ENCODE peak calls at places on chromosomes 6 and 20, in five cellular contexts. V, K, X, E and J are unnamed samples.

GRCh38 chr20:64021124-64021975 is 14.6 kb upstream of the C20orf204 start:
- DNase-seq in X (no peak), K (no peak), V (no peak), E (no peak), J (no peak)

GRCh38 chr20:1949306-1949705 is 44.6 kb downstream of the PDYN start:
- DNase-seq in K (no peak), X (no peak), E (no peak), V (no peak), J (peak; percentile 20)

GRCh38 chr6:127818149-127818548 is 82.7 kb downstream of the THEMIS start:
- DNase-seq in K (no peak), X (no peak), V (no peak), E (no peak), J (no peak)

GRCh38 chr6:65231616-65232015 is 475.4 kb downstream of the EYS start:
- DNase-seq in K (no peak), V (no peak), X (no peak), E (no peak), J (no peak)

GRCh38 chr6:23040899-23041298 is 471.5 kb downstream of the HDGFL1 start:
- DNase-seq in V (no peak), E (no peak), X (no peak), K (no peak), J (no peak)

GRCh38 chr6:107793193-107793592 is 30.9 kb downstream of the SCML4 start:
- DNase-seq in K (no peak), V (no peak), X (no peak), E (no peak), J (no peak)

GRCh38 chr20:9200620-9201019 is 131.7 kb downstream of the PLCB4 start:
- DNase-seq in V (no peak), E (no peak), K (no peak), X (no peak), J (peak; percentile 66)

GRCh38 chr20:19071442-19071717 is 141.1 kb upstream of the SLC24A3 start:
- DNase-seq in E (no peak), V (no peak), K (no peak), X (no peak), J (no peak)

GRCh38 chr20:37437676-37438075 is 83.4 kb upstream of the NNAT start:
- DNase-seq in X (no peak), V (no peak), E (no peak), K (no peak), J (no peak)

GRCh38 chr6:6690144-6690483 is 101.6 kb downstream of the LY86 start:
- DNase-seq in E (no peak), V (no peak), K (no peak), X (no peak), J (no peak)

GRCh38 chr20:33445881-33446615 is 2.5 kb upstream of the SNTA1 start:
- DNase-seq in E (no peak), V (no peak), K (no peak), X (no peak), J (no peak)

GRCh38 chr6:38151580-38152500 is 332.3 kb downstream of the ZFAND3 start:
- DNase-seq in K (no peak), V (no peak), X (no peak), E (no peak), J (no peak)

GRCh38 chr6:104814743-104815142 is 45.0 kb downstream of the HACE1 start:
- DNase-seq in V (no peak), K (no peak), E (no peak), X (no peak), J (no peak)

GRCh38 chr20:33915726-33916331 is 77.9 kb upstream of the RALY start:
- DNase-seq in V (no peak), X (no peak), K (peak; percentile 42), E (peak; percentile 77), J (no peak)

GRCh38 chr6:93417421-93417996 is 1.9 kb downstream of the EPHA7 start:
- DNase-seq in E (no peak), K (peak; percentile 11), X (no peak), V (peak; percentile 42), J (no peak)

GRCh38 chr20:41119593-41120561 is 17.5 kb upstream of the PLCG1 start:
- DNase-seq in V (no peak), X (no peak), E (no peak), K (no peak), J (no peak)

GRCh38 chr6:170301184-170301583 is 5.4 kb upstream of the FAM120B start:
- DNase-seq in V (no peak), E (no peak), X (no peak), K (no peak), J (no peak)

GRCh38 chr20:9646375-9646774 is 132.0 kb downstream of the LAMP5 start:
- DNase-seq in X (no peak), V (no peak), K (no peak), E (no peak), J (no peak)

GRCh38 chr6:17877196-17877889 is 110.1 kb downstream of the KIF13A start:
- DNase-seq in V (no peak), X (no peak), E (no peak), K (no peak), J (peak; percentile 89)

GRCh38 chr6:30810813-30811329 is 66.5 kb upstream of the IER3 start:
- DNase-seq in X (no peak), V (no peak), K (no peak), E (no peak), J (no peak)

GRCh38 chr6:127192911-127193503 is 73.7 kb upstream of the RNF146 start:
- DNase-seq in V (no peak), K (no peak), E (no peak), X (no peak), J (peak; percentile 82)

GRCh38 chr6:131134220-131134831 is 941 bp upstream of the AKAP7 start:
- DNase-seq in E (no peak), V (no peak), X (no peak), K (no peak), J (no peak)

GRCh38 chr6:20400476-20401402 is 940 bp upstream of the E2F3 start:
- DNase-seq in K (peak; percentile 75), V (no peak), E (peak; percentile 81), X (peak; percentile 44), J (peak; percentile 24)

GRCh38 chr6:14463110-14463509 is 345.5 kb downstream of the CD83 start:
- DNase-seq in X (no peak), E (no peak), K (no peak), V (no peak), J (no peak)

GRCh38 chr6:14466278-14466677 is 348.7 kb downstream of the CD83 start:
- DNase-seq in V (no peak), E (no peak), K (no peak), X (no peak), J (peak; percentile 15)

GRCh38 chr6:14462135-14462905 is 344.7 kb downstream of the CD83 start:
- DNase-seq in E (no peak), V (no peak), K (no peak), X (no peak), J (no peak)

GRCh38 chr6:14464716-14465115 is 347.1 kb downstream of the CD83 start:
- DNase-seq in V (no peak), X (no peak), K (no peak), E (no peak), J (no peak)

GRCh38 chr6:14464049-14464448 is 346.5 kb downstream of the CD83 start:
- DNase-seq in X (no peak), K (no peak), V (no peak), E (no peak), J (peak; percentile 54)
- TF ChIP-seq CTCF in X (no peak), K (peak; percentile 7), V (no peak), E (no peak), J (peak; percentile 22)

DNA sequence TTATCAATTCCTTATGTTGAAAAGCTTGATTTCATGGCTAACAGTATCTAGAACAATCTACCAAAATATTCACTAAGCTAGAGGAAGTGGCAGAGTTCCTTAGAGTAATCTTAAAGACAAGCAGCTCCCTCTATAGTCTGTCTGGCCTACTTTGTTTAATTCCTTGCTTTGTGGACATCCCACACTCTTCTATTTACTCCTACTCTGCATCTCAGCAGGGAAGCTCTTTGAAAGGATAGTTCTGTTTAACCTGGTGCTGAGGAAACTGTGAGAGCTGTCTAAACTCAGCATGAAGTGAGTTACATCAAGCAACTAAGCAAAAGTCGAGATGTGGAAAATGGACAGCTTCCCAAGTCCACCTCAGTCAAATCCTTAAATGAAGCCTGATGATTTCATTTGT is 4.3 kb downstream of the REV3L start:
- DNase-seq in E (no peak), X (no peak), K (no peak), V (no peak), J (peak; percentile 73)
- H3K4me3 ChIP-seq in E (no peak overlapping the region), X (no peak overlapping the region), K (no peak overlapping the region), V (no peak overlapping the region), J (no peak overlapping the region)

GRCh38 chr6:34528996-34529664 is 27.0 kb downstream of the SPDEF start:
- DNase-seq in V (peak; percentile 61), X (no peak), K (no peak), E (peak; percentile 38), J (no peak)

GRCh38 chr6:34532230-34532629 is 23.9 kb downstream of the SPDEF start:
- DNase-seq in X (no peak), K (no peak), V (no peak), E (no peak), J (no peak)

GRCh38 chr6:34531580-34532201 is 24.4 kb downstream of the SPDEF start:
- DNase-seq in E (peak; percentile 93), X (peak; percentile 63), V (peak; percentile 95), K (peak; percentile 57), J (peak; percentile 79)

GRCh38 chr6:34529665-34530327 is 26.3 kb downstream of the SPDEF start:
- DNase-seq in X (no peak), K (no peak), V (no peak), E (no peak), J (no peak)

DNA sequence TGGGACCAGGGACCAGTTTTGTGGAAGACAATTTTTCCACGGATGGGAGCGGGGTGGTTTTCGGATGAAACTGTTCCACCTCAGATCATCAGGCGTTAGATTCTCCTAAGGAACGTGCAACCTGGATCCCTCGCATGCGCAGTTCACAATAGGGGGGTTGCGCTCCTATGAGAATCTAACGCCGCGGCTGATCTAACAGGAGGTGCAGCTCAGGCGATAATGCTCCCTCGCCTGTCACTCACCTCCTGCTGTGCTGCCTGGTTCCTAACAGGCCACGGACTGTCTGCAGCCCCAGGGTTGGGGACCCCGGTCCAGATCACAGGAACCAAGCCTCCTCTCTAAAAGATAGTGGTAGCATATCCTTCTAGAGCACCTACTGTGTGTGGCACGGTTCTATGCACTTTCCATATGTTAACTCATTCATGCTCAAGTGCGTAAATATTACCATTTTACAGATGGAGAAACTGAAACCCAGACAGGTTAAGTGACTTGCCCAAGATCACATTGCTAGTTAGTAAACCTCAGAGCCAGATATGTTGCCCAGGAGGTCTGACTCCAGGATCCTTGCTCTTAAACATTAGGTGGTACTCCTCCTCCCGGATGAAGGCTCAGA is 25.3 kb downstream of the SPDEF start:
- DNase-seq in K (no peak), V (no peak), E (no peak), X (no peak), J (no peak)
- TF ChIP-seq CTCF in K (no peak), V (no peak), E (no peak), X (no peak), J (no peak)

DNA sequence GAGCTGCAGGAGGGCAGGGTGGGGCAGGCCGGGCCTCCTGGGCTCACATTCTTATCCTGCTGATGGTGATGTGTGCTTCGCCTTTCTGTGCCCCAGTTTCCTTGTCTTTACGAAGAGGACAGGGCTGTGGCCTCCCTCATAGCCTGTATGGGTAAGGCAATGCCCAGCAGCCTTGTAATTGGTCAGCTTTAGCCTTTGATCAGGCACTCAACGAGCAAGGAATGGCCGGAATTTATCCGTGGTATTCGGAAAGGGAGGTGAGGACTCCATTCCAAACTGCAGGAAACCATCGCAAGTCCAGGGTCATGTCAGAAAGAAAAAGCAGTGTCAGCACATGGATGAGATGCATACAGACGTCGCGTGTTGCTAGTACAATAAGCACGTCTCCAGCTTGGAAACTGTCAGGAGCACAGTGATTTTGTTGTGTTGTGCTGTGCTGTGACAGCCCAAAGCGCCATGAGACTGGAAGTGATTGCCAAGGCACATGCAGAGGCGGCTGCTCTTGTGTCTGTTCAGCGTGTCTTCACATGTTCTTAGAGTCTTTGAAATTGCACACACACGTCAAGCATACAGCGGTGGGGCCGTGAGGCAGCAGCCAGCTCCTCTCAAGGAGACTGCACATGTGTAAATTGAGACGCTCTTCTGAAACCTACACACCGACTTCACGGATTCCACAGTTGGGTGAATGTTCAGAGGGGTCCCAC is 6.1 kb downstream of the SS18L1 start:
- DNase-seq in E (no peak), K (no peak), X (no peak), V (no peak), J (no peak)
- H3K4me3 ChIP-seq in E (no peak overlapping the region), K (no peak overlapping the region), X (no peak overlapping the region), V (no peak overlapping the region), J (no peak overlapping the region)